ENCODE peak calls at places on chromosomes 2 and 18, in nine cellular contexts. E, L, Z, P, V, Y, R, S and C are unnamed samples.
A peak's percentile ranks its signal among the peaks of the same experiment; 100 is the strongest.

GRCh38 chr2:45169339-45170190 is 160.3 kb upstream of the SIX2 start:
- DNase-seq in Z (no peak), V (peak; percentile 30), L (no peak), P (no peak), R (peak; percentile 65), E (peak; percentile 30), Y (peak; percentile 53), S (no peak), C (no peak)

GRCh38 chr2:129895526-129896082 is 83.9 kb upstream of the RAB6C start:
- DNase-seq in S (no peak), Y (no peak), L (no peak), Z (no peak), V (no peak), R (no peak), E (no peak), P (no peak), C (no peak)

GRCh38 chr18:57078614-57079013 is 68.3 kb upstream of the BOD1L2 start:
- DNase-seq in V (no peak), R (no peak), L (no peak), E (no peak), S (no peak), Y (no peak), P (no peak), Z (no peak), C (no peak)

GRCh38 chr2:203763425-203764272 is 57.2 kb downstream of the CD28 start:
- DNase-seq in Y (no peak), S (no peak), V (no peak), P (no peak), L (no peak), R (no peak), E (no peak), Z (no peak), C (no peak)

GRCh38 chr2:53424902-53425301 is 342.7 kb upstream of the CHAC2 start:
- DNase-seq in Z (no peak), Y (no peak), L (no peak), R (peak; percentile 54), V (no peak), P (no peak), E (no peak), S (no peak), C (no peak)

GRCh38 chr2:26562811-26563645 is 78.1 kb downstream of the CIB4 start:
- DNase-seq in L (no peak), R (no peak), Y (peak; percentile 51), V (peak; percentile 28), Z (no peak), P (no peak), S (no peak), E (no peak), C (peak; percentile 70)

GRCh38 chr2:48852938-48853337 is 97.4 kb upstream of the LHCGR start:
- DNase-seq in Y (no peak), P (no peak), Z (no peak), L (no peak), E (no peak), S (no peak), V (peak; percentile 60), R (no peak), C (no peak)

GRCh38 chr2:60125880-60126444 is 427.5 kb downstream of the BCL11A start:
- DNase-seq in Y (no peak), L (no peak), P (no peak), S (no peak), Z (no peak), E (no peak), V (no peak), R (no peak), C (no peak)

GRCh38 chr18:61643884-61644647 is 248.7 kb downstream of the RNF152 start:
- DNase-seq in Y (no peak), P (no peak), R (peak; percentile 8), Z (no peak), L (no peak), V (no peak), S (no peak), E (no peak), C (no peak)

GRCh38 chr2:127586746-127587295 is 51.3 kb downstream of the MYO7B start:
- DNase-seq in E (no peak), Y (peak; percentile 42), P (no peak), Z (no peak), L (peak; percentile 30), R (no peak), V (no peak), S (no peak), C (no peak)

GRCh38 chr2:182103531-182103930 is 117.9 kb downstream of the PPP1R1C start:
- DNase-seq in L (no peak), R (no peak), Y (no peak), P (no peak), S (no peak), Z (no peak), V (no peak), E (no peak), C (no peak)

GRCh38 chr2:4628931-4629565 is 925.7 kb downstream of the DCDC2C start:
- DNase-seq in Z (no peak), L (no peak), R (no peak), V (no peak), E (no peak), P (no peak), S (no peak), Y (no peak), C (no peak)

GRCh38 chr2:55590810-55591440 is 26.5 kb downstream of the PPP4R3B start:
- DNase-seq in P (no peak), Z (peak; percentile 53), V (peak; percentile 80), E (no peak), R (peak; percentile 33), L (no peak), S (no peak), Y (no peak), C (peak; percentile 92)